ENCODE peak calls at places on chromosome 10, in four cellular contexts. D, X, I and H are unnamed samples.

GRCh38 chr10:78341953-78342614 is 308.4 kb downstream of the RPS24 start:
- DNase-seq in D (no peak), X (no peak), I (no peak), H (no peak)

GRCh38 chr10:25522946-25523608 is 348.3 kb downstream of the GPR158 start:
- DNase-seq in D (no peak), X (no peak), I (no peak), H (no peak)

GRCh38 chr10:60230892-60231291 is 158.8 kb downstream of the ANK3 start:
- DNase-seq in D (no peak), X (peak), I (no peak), H (peak)

GRCh38 chr10:101569465-101569837 is 18.6 kb downstream of the POLL start:
- DNase-seq in D (no peak), X (no peak), I (no peak), H (no peak)

GRCh38 chr10:12214763-12215218 is 18.8 kb downstream of the CDC123 start:
- DNase-seq in D (peak), X (peak), I (peak), H (peak)

GRCh38 chr10:112790921-112791320 is 159.1 kb upstream of the TCF7L2 start:
- DNase-seq in D (no peak), X (no peak), I (no peak), H (no peak)

GRCh38 chr10:89978081-89978480 is 276.7 kb downstream of the KIF20B start:
- DNase-seq in D (no peak), X (no peak), I (no peak), H (no peak)

GRCh38 chr10:71134732-71135211 is 77.6 kb upstream of the UNC5B start:
- DNase-seq in D (no peak), X (no peak), I (no peak), H (no peak)

GRCh38 chr10:1557081-1557480 is 180.2 kb downstream of the ADARB2 start:
- DNase-seq in D (no peak), X (no peak), I (no peak), H (no peak)

GRCh38 chr10:18700555-18700850 is 41.3 kb downstream of the ARL5B start:
- DNase-seq in D (no peak), X (no peak), I (no peak), H (no peak)

GRCh38 chr10:96416643-96417042 is 57.8 kb upstream of the OPALIN start:
- DNase-seq in D (no peak), X (no peak), I (no peak), H (no peak)

GRCh38 chr10:7388602-7389001 is 22.2 kb downstream of the SFMBT2 start:
- DNase-seq in D (no peak), X (no peak), I (peak), H (no peak)

GRCh38 chr10:79241990-79242619 is 105.2 kb upstream of the PPIF start:
- DNase-seq in D (peak), X (peak), I (peak), H (no peak)

GRCh38 chr10:113982745-113983144 is 60.9 kb upstream of the ADRB1 start:
- DNase-seq in D (no peak), X (no peak), I (no peak), H (no peak)

GRCh38 chr10:10330481-10330880 is 687.2 kb upstream of the CELF2 start:
- DNase-seq in D (no peak), X (peak), I (no peak), H (peak)

GRCh38 chr10:112871021-112871420 is 79.0 kb upstream of the TCF7L2 start:
- DNase-seq in D (no peak), X (no peak), I (no peak), H (no peak)

GRCh38 chr10:130418731-130419130 is 282.5 kb downstream of the GLRX3 start:
- DNase-seq in D (no peak), X (no peak), I (no peak), H (no peak)